ENCODE peak calls at places on chromosomes 4 and X, in four cellular contexts. S is right atrium auricular region, U is colonic mucosa, A is tibial nerve. E is an unnamed sample.

GRCh38 chrX:119755981-119756533 is 2.3 kb upstream of the SOWAHD start:
- DNase-seq in S (no peak), U (no peak), A (no peak), E (no peak)

GRCh38 chr4:4394644-4395043 is 7.7 kb downstream of the NSG1 start:
- DNase-seq in S (no peak), U (no peak), A (no peak), E (no peak)

GRCh38 chrX:87397103-87397886 is 120.3 kb upstream of the KLHL4 start:
- DNase-seq in S (no peak), U (no peak), A (no peak), E (no peak)

GRCh38 chrX:45557390-45557789 is 356.7 kb upstream of the DIPK2B start:
- DNase-seq in S (no peak), U (no peak), A (no peak), E (no peak)

GRCh38 chr4:81498046-81498445 is 26.3 kb upstream of the RASGEF1B start:
- DNase-seq in S (no peak), U (no peak), A (no peak), E (no peak)

GRCh38 chr4:107689912-107690587 is 30.0 kb downstream of the PAPSS1 start:
- DNase-seq in S (no peak), U (no peak), A (no peak), E (no peak)

GRCh38 chr4:20283039-20283438 is 31.3 kb downstream of the SLIT2 start:
- DNase-seq in S (no peak), U (no peak), A (no peak), E (no peak)

GRCh38 chrX:69074726-69075125 is 90.5 kb downstream of the PJA1 start:
- DNase-seq in S (no peak), U (no peak), A (no peak), E (no peak)

GRCh38 chr4:124953059-124953850 is 240.7 kb upstream of the ANKRD50 start:
- DNase-seq in S (no peak), U (no peak), A (no peak), E (no peak)

GRCh38 chr4:83128235-83128929 is 13.9 kb upstream of the PLAC8 start:
- DNase-seq in S (no peak), U (no peak), A (no peak), E (no peak)

GRCh38 chrX:125205084-125205917 is 114.4 kb upstream of the TEX13C start:
- DNase-seq in S (no peak), U (peak; percentile 17), A (peak; percentile 12), E (no peak)

GRCh38 chr4:24382381-24382780 is 202.0 kb downstream of the DHX15 start:
- DNase-seq in S (no peak), U (no peak), A (no peak), E (no peak)

GRCh38 chr4:71841336-71841735 is 57.5 kb upstream of the GC start:
- DNase-seq in S (no peak), U (no peak), A (no peak), E (no peak)

GRCh38 chr4:82043809-82044137 is 330.0 kb downstream of the HNRNPD start:
- DNase-seq in S (no peak), U (no peak), A (no peak), E (no peak)

GRCh38 chr4:113406723-113407016 is 354.9 kb downstream of the CAMK2D start:
- DNase-seq in S (no peak), U (no peak), A (no peak), E (no peak)

GRCh38 chr4:172648471-172648870 is 520.1 kb upstream of the GALNT7 start:
- DNase-seq in S (no peak), U (no peak), A (no peak), E (no peak)

GRCh38 chrX:96435636-96436035 is 249.0 kb upstream of the DIAPH2 start:
- DNase-seq in S (no peak), U (no peak), A (no peak), E (no peak)

GRCh38 chr4:186104895-186105720 is 604 bp downstream of the FAM149A start:
- DNase-seq in S (no peak), U (peak; percentile 45), A (no peak), E (no peak)

GRCh38 chrX:41862562-41863184 is 60.7 kb downstream of the CASK start:
- DNase-seq in S (no peak), U (no peak), A (no peak), E (no peak)

GRCh38 chrX:7190157-7190556 is 42.2 kb upstream of the PUDP start:
- DNase-seq in S (no peak), U (no peak), A (no peak), E (no peak)

GRCh38 chr4:158020734-158021346 is 152.0 kb downstream of the GASK1B start:
- DNase-seq in S (no peak), U (no peak), A (no peak), E (no peak)

GRCh38 chr4:128635939-128636551 is 173.5 kb upstream of the JADE1 start:
- DNase-seq in S (no peak), U (no peak), A (no peak), E (no peak)

GRCh38 chrX:19747672-19748610 is 139.5 kb downstream of the SH3KBP1 start:
- DNase-seq in S (no peak), U (no peak), A (no peak), E (no peak)

GRCh38 chr4:136121431-136121830 is 1410.9 kb downstream of the PCDH18 start:
- DNase-seq in S (no peak), U (no peak), A (no peak), E (no peak)

GRCh38 chr4:140109626-140110213 is 44.3 kb downstream of the MAML3 start:
- DNase-seq in S (no peak), U (no peak), A (no peak), E (no peak)

GRCh38 chr4:141132689-141133145 is 552 bp downstream of the RNF150 start:
- DNase-seq in S (no peak), U (peak; percentile 22), A (no peak), E (no peak)

GRCh38 chr4:172514011-172514410 is 654.6 kb upstream of the GALNT7 start:
- DNase-seq in S (no peak), U (no peak), A (no peak), E (no peak)

GRCh38 chr4:47933798-47934197 is 19.4 kb upstream of the NFXL1 start:
- DNase-seq in S (no peak), U (no peak), A (no peak), E (no peak)

GRCh38 chrX:125620715-125621587 is 301.3 kb downstream of the TEX13C start:
- DNase-seq in S (no peak), U (no peak), A (no peak), E (no peak)

GRCh38 chr4:117893207-117893606 is 141.1 kb upstream of the NDST3 start:
- DNase-seq in S (no peak), U (no peak), A (no peak), E (no peak)

GRCh38 chr4:142404191-142404611 is 441.9 kb downstream of the INPP4B start:
- DNase-seq in S (no peak), U (no peak), A (no peak), E (peak; percentile 3)

GRCh38 chrX:29257516-29257915 is 670.3 kb downstream of the IL1RAPL1 start:
- DNase-seq in S (no peak), U (no peak), A (no peak), E (no peak)

GRCh38 chrX:33970028-33970932 is 161.8 kb downstream of the FAM47A start:
- DNase-seq in S (no peak), U (no peak), A (no peak), E (no peak)

GRCh38 chr4:57044279-57044678 is 65.6 kb downstream of the POLR2B start:
- DNase-seq in S (no peak), U (no peak), A (no peak), E (no peak)
- H3K4me1 ChIP-seq in S (no peaks in the 10 kb centered on the region), U (no peaks in the 10 kb centered on the region), A (peaks cover 19% of the 10 kb centered on the region), E (peaks cover 78% of the 10 kb centered on the region)

GRCh38 chr4:85486425-85487101 is 11.6 kb downstream of the ARHGAP24 start:
- DNase-seq in S (no peak), U (no peak), A (no peak), E (no peak)
- H3K4me1 ChIP-seq in S (no peaks in the 10 kb centered on the region), U (no peaks in the 10 kb centered on the region), A (no peaks in the 10 kb centered on the region), E (no peaks in the 10 kb centered on the region)

GRCh38 chr4:163474027-163474426 is 473 bp upstream of the TKTL2 start:
- DNase-seq in S (no peak), U (no peak), A (no peak), E (no peak)
- H3K4me1 ChIP-seq in S (no peaks in the 10 kb centered on the region), U (no peaks in the 10 kb centered on the region), A (no peaks in the 10 kb centered on the region), E (peaks cover 17% of the 10 kb centered on the region)

GRCh38 chr4:183158062-183158461 is 59.0 kb downstream of the WWC2 start:
- DNase-seq in S (no peak), U (no peak), A (no peak), E (no peak)
- H3K4me1 ChIP-seq in S (no peaks in the 10 kb centered on the region), U (no peaks in the 10 kb centered on the region), A (no peaks in the 10 kb centered on the region), E (peaks cover 7% of the 10 kb centered on the region)

GRCh38 chr4:147829401-147830101 is 97.7 kb downstream of the ARHGAP10 start:
- DNase-seq in S (peak; percentile 75), U (no peak), A (no peak), E (no peak)

GRCh38 chr4:147833254-147833653 is 101.4 kb downstream of the ARHGAP10 start:
- DNase-seq in S (no peak), U (no peak), A (no peak), E (no peak)

GRCh38 chr4:147830102-147830463 is 98.2 kb downstream of the ARHGAP10 start:
- DNase-seq in S (no peak), U (no peak), A (no peak), E (no peak)

GRCh38 chr4:147830987-147831386 is 99.1 kb downstream of the ARHGAP10 start:
- DNase-seq in S (no peak), U (no peak), A (no peak), E (no peak)

GRCh38 chr4:147831452-147832192 is 99.7 kb downstream of the ARHGAP10 start:
- DNase-seq in S (peak; percentile 67), U (peak; percentile 29), A (no peak), E (peak; percentile 31)
- H3K4me1 ChIP-seq in S (no peaks in the 10 kb centered on the region), U (no peaks in the 10 kb centered on the region), A (peaks cover 42% of the 10 kb centered on the region), E (peaks cover 96% of the 10 kb centered on the region)

GRCh38 chr4:184451726-184452125 is 22.6 kb downstream of the IRF2 start:
- DNase-seq in S (no peak), U (no peak), A (no peak), E (no peak)
- H3K4me1 ChIP-seq in S (no peaks in the 10 kb centered on the region), U (no peaks in the 10 kb centered on the region), A (peaks cover 60% of the 10 kb centered on the region), E (peaks cover 70% of the 10 kb centered on the region)

GRCh38 chr4:57074753-57075152 is 35.4 kb downstream of the IGFBP7 start:
- DNase-seq in S (no peak), U (no peak), A (no peak), E (no peak)
- H3K4me1 ChIP-seq in S (no peaks in the 10 kb centered on the region), U (no peaks in the 10 kb centered on the region), A (no peaks in the 10 kb centered on the region), E (peaks cover 50% of the 10 kb centered on the region)

GRCh38 chr4:8399298-8399697 is 41.2 kb downstream of the ACOX3 start:
- DNase-seq in S (no peak), U (no peak), A (no peak), E (no peak)
- H3K4me1 ChIP-seq in S (no peaks in the 10 kb centered on the region), U (no peaks in the 10 kb centered on the region), A (peaks cover 7% of the 10 kb centered on the region), E (peaks cover 17% of the 10 kb centered on the region)